ENCODE peak calls at places on chromosomes 2 and 18, in seven cellular contexts. G is HCT116, Z is GM23248, E is neural progenitor cell, X is ovary, O is prostate gland, C is colonic mucosa. W is an unnamed sample.

GRCh38 chr18:77765468-77765867 is 515.8 kb downstream of the GALR1 start:
- DNase-seq in G (no peak), Z (peak; percentile 1), E (peak; percentile 81), X (peak; percentile 39), O (peak; percentile 10), C (no peak), W (peak; percentile 7)

GRCh38 chr2:25251461-25252273 is 83.3 kb upstream of the POMC start:
- DNase-seq in G (no peak), Z (peak; percentile 56), E (no peak), X (peak; percentile 78), O (peak; percentile 51), C (peak; percentile 79), W (peak; percentile 56)

GRCh38 chr2:119809329-119810038 is 49.8 kb downstream of the PTPN4 start:
- DNase-seq in G (no peak), Z (peak; percentile 95), E (no peak), X (no peak), O (no peak), C (no peak), W (peak; percentile 9)

GRCh38 chr18:68847219-68847860 is 49.5 kb downstream of the CCDC102B start:
- DNase-seq in G (peak; percentile 19), Z (peak; percentile 57), E (peak; percentile 24), X (no peak), O (no peak), C (no peak), W (no peak)

GRCh38 chr2:73254343-73255006 is 20.4 kb downstream of the CCT7 start:
- DNase-seq in G (no peak), Z (no peak), E (no peak), X (no peak), O (peak; percentile 37), C (no peak), W (no peak)

GRCh38 chr18:59649575-59649974 is 47.6 kb downstream of the CCBE1 start:
- DNase-seq in G (no peak), Z (no peak), E (no peak), X (no peak), O (no peak), C (no peak), W (no peak)

GRCh38 chr2:174412256-174412655 is 16.7 kb downstream of the SCRN3 start:
- DNase-seq in G (no peak), Z (no peak), E (no peak), X (no peak), O (no peak), C (no peak), W (no peak)

GRCh38 chr2:10150436-10150835 is 27.9 kb downstream of the RRM2 start:
- DNase-seq in G (no peak), Z (no peak), E (no peak), X (no peak), O (no peak), C (no peak), W (no peak)

GRCh38 chr2:44247924-44248323 is 27.4 kb upstream of the SLC3A1 start:
- DNase-seq in G (no peak), Z (no peak), E (peak; percentile 52), X (no peak), O (no peak), C (no peak), W (no peak)

GRCh38 chr18:4639628-4640310 is 184.7 kb upstream of the DLGAP1 start:
- DNase-seq in G (no peak), Z (no peak), E (no peak), X (no peak), O (no peak), C (no peak), W (no peak)

GRCh38 chr18:7117390-7118355 is at the start of gene LAMA1:
- DNase-seq in G (no peak), Z (peak; percentile 45), E (peak; percentile 88), X (peak; percentile 54), O (no peak), C (no peak), W (no peak)

GRCh38 chr2:85409719-85410583 is at the start of gene CAPG:
- DNase-seq in G (no peak), Z (peak; percentile 57), E (no peak), X (no peak), O (peak; percentile 69), C (peak; percentile 97), W (peak; percentile 53)

GRCh38 chr18:60266558-60266957 is 106.0 kb downstream of the MC4R start:
- DNase-seq in G (no peak), Z (no peak), E (no peak), X (no peak), O (no peak), C (no peak), W (no peak)

GRCh38 chr2:151774506-151774905 is 40.2 kb upstream of the NEB start:
- DNase-seq in G (peak; percentile 13), Z (peak; percentile 83), E (no peak), X (no peak), O (no peak), C (no peak), W (no peak)

GRCh38 chr2:104769096-104769495 is 84.8 kb upstream of the POU3F3 start:
- DNase-seq in G (no peak), Z (peak; percentile 76), E (no peak), X (no peak), O (no peak), C (no peak), W (no peak)

DNA sequence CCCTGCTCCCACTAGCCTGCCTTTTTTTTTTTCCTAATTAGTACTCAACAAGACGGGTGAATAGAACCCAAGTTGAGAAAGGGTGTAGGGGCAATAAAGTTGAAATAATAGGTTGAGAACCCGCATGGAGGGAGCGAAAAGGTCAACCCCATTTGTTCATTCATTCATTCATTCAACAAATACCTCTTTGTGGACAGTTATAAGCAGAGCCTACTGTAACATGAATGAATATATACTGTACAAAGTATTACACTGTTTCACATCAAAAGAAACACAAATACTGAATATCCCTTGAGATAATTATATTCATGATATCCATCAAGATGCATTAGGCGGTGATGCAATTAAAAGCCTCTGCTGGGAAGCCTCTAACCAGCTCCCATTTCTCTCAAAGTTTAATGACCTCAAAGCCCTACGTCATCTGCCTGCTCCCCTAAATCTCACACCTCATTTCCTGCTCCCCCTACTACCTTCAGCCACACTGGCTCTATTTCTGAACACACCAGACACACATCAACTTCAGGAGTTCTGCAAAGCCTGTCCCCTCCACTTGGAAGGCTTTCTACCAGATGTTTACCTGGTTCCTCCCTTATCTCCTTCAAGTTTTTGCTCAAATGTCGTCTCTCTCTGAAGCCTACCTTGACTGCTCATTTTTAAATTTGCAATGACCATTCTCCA is 1.4 kb upstream of the NBAS start:
- DNase-seq in G (no peak), Z (no peak), E (no peak), X (no peak), O (no peak), C (no peak), W (no peak)
- H3K4me3 ChIP-seq in G (peak overlapping the region; percentile 79), Z (peak overlapping the region; percentile 98), E (peak overlapping the region; percentile 72), X (no peak overlapping the region), O (no peak overlapping the region), C (no peak overlapping the region), W (no peak overlapping the region)

GRCh38 chr18:2729757-2730156 is 74.2 kb downstream of the SMCHD1 start:
- DNase-seq in G (no peak), Z (no peak), E (no peak), X (no peak), O (no peak), C (no peak), W (no peak)
- H3K36me3 ChIP-seq in G (peaks cover 43% of the 10 kb centered on the region), Z (peaks cover 67% of the 10 kb centered on the region), E (peaks cover 40% of the 10 kb centered on the region), X (no peaks in the 10 kb centered on the region), O (no peaks in the 10 kb centered on the region), C (peaks cover 5% of the 10 kb centered on the region), W (peaks cover 35% of the 10 kb centered on the region)

GRCh38 chr2:96534131-96534530 is 2.4 kb upstream of the ARID5A start:
- DNase-seq in G (no peak), Z (no peak), E (no peak), X (peak; percentile 36), O (no peak), C (no peak), W (no peak)

GRCh38 chr2:96534701-96535181 is 1.8 kb upstream of the ARID5A start:
- DNase-seq in G (no peak), Z (no peak), E (no peak), X (peak; percentile 33), O (peak; percentile 88), C (no peak), W (no peak)

GRCh38 chr2:96536445-96537065 is at the start of gene ARID5A:
- DNase-seq in G (peak; percentile 73), Z (peak; percentile 93), E (peak; percentile 98), X (peak; percentile 95), O (peak; percentile 93), C (peak; percentile 96), W (peak; percentile 92)

GRCh38 chr2:96533292-96534073 is 3.1 kb upstream of the ARID5A start:
- DNase-seq in G (no peak), Z (peak; percentile 93), E (no peak), X (peak; percentile 71), O (peak; percentile 84), C (peak; percentile 71), W (no peak)

GRCh38 chr2:96535331-96535730 is 1.2 kb upstream of the ARID5A start:
- DNase-seq in G (no peak), Z (no peak), E (no peak), X (peak; percentile 28), O (no peak), C (no peak), W (no peak)
- H3K4me1 ChIP-seq in G (peaks cover 66% of the 10 kb centered on the region), Z (peaks cover 54% of the 10 kb centered on the region), E (peaks cover 23% of the 10 kb centered on the region), X (peaks cover 14% of the 10 kb centered on the region), O (peaks cover 15% of the 10 kb centered on the region), C (peaks cover 21% of the 10 kb centered on the region), W (peaks cover 30% of the 10 kb centered on the region)

GRCh38 chr2:189609853-189610252 is 29.3 kb upstream of the SLC40A1 start:
- DNase-seq in G (no peak), Z (peak; percentile 13), E (no peak), X (no peak), O (no peak), C (no peak), W (no peak)

GRCh38 chr2:189614585-189614984 is 34.0 kb upstream of the SLC40A1 start:
- DNase-seq in G (no peak), Z (no peak), E (no peak), X (no peak), O (no peak), C (no peak), W (no peak)

GRCh38 chr2:189613077-189613636 is 32.6 kb upstream of the SLC40A1 start:
- DNase-seq in G (no peak), Z (peak; percentile 33), E (no peak), X (no peak), O (no peak), C (no peak), W (peak; percentile 16)

GRCh38 chr2:189610700-189611099 is 30.1 kb upstream of the SLC40A1 start:
- DNase-seq in G (no peak), Z (no peak), E (no peak), X (no peak), O (no peak), C (no peak), W (no peak)

DNA sequence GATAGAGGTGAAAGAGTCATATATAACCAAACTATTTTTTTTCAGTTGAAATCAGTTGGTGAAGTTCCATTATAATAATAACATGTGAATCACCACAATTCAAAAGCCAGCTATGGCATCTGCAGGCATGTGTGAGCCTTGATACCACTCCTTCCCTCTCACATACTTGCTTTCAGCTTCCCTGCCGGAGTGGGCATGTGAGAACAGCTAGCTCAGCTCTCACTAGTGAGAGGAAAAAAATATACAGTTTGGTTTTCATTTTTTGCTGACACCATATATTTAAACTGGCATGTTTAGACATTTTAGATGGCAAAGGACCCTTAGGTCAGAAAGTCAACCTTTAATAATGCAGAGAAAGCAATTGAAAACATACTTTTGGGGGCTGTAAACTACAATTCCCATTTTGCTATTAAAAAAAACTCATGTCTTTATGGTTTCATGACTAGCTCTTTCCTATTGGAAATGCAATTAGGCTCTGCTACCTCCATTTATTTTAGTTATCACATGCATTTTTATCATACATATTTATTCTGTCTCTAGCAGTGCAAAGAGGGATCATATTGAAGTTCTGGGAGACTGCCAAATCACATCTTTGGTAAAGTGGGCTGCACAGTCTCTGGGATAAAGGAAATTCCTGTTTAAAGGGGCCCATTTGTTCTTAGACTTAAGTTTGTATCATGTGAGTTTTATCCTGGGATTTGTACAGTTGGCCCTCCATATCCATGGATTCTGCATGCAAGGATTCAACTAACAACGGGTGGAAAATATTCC is 33.2 kb upstream of the SLC40A1 start:
- DNase-seq in G (no peak), Z (peak; percentile 47), E (no peak), X (no peak), O (no peak), C (no peak), W (no peak)
- H3K4me3 ChIP-seq in G (no peak overlapping the region), Z (no peak overlapping the region), E (no peak overlapping the region), X (peak overlapping the region; percentile 19), O (no peak overlapping the region), C (no peak overlapping the region), W (no peak overlapping the region)

W was measured in body of pancreas.